ENCODE peak calls at places on chromosomes 5 and 9, in six cellular contexts. C is endodermal cell; M is cardiac muscle cell; J is AG04449; T is CD8-positive, alpha-beta T cell; W is Calu3. P is an unnamed sample.

GRCh38 chr5:137822158-137822764 is 45.4 kb upstream of the MYOT start:
- DNase-seq in T (no peak), C (peak), W (peak), M (peak), J (no peak), P (peak)

GRCh38 chr9:13967011-13967410 is 346.9 kb downstream of the NFIB start:
- DNase-seq in M (no peak), W (no peak), T (no peak), J (no peak), C (no peak), P (no peak)

GRCh38 chr9:80382523-80382922 is 810.8 kb downstream of the TLE4 start:
- DNase-seq in J (no peak), M (no peak), T (no peak), C (no peak), W (no peak), P (no peak)

GRCh38 chr5:107633171-107633901 is 37.4 kb downstream of the EFNA5 start:
- DNase-seq in W (no peak), C (no peak), T (no peak), M (no peak), J (no peak), P (no peak)

GRCh38 chr9:3887798-3888495 is 362.1 kb upstream of the RFX3 start:
- DNase-seq in W (no peak), M (no peak), C (no peak), T (no peak), J (no peak), P (no peak)

GRCh38 chr9:118366228-118366627 is 662.0 kb downstream of the TLR4 start:
- DNase-seq in C (no peak), T (no peak), W (no peak), J (no peak), M (no peak), P (no peak)

GRCh38 chr5:139148306-139148705 is 49.9 kb downstream of the SIL1 start:
- DNase-seq in J (no peak), M (no peak), C (no peak), T (no peak), W (no peak), P (no peak)

GRCh38 chr5:177598477-177598876 is 1.5 kb upstream of the B4GALT7 start:
- DNase-seq in T (no peak), J (no peak), W (no peak), C (no peak), M (no peak), P (no peak)

GRCh38 chr5:147629196-147629595 is 119.3 kb upstream of the DPYSL3 start:
- DNase-seq in M (no peak), C (no peak), W (no peak), T (no peak), J (no peak), P (no peak)

GRCh38 chr9:108816037-108816436 is 39.7 kb downstream of the ACTL7B start:
- DNase-seq in W (no peak), M (no peak), C (no peak), T (no peak), J (no peak), P (no peak)

GRCh38 chr5:30539004-30539634 is 654.4 kb upstream of the CDH6 start:
- DNase-seq in J (no peak), M (no peak), T (no peak), C (peak), W (peak), P (peak)

GRCh38 chr5:9339206-9339818 is 206.6 kb downstream of the SEMA5A start:
- DNase-seq in M (no peak), W (no peak), T (no peak), C (peak), J (no peak), P (peak)

GRCh38 chr9:13484186-13484585 is 204.7 kb upstream of the MPDZ start:
- DNase-seq in M (no peak), T (no peak), J (no peak), C (no peak), W (no peak), P (no peak)

GRCh38 chr9:9299134-9299533 is 1313.7 kb downstream of the PTPRD start:
- DNase-seq in T (no peak), W (no peak), J (no peak), M (no peak), C (no peak), P (no peak)

GRCh38 chr5:1254196-1254595 is 29.0 kb downstream of the SLC6A18 start:
- DNase-seq in T (no peak), C (no peak), W (no peak), J (no peak), M (no peak), P (no peak)

GRCh38 chr5:1255081-1255561 is 29.9 kb downstream of the SLC6A18 start:
- DNase-seq in M (no peak), W (no peak), T (no peak), J (no peak), C (no peak), P (no peak)

GRCh38 chr5:1251678-1252580 is 26.7 kb downstream of the SLC6A18 start:
- DNase-seq in M (no peak), J (no peak), C (no peak), T (no peak), W (no peak), P (no peak)

GRCh38 chr5:1252681-1253080 is 27.5 kb downstream of the SLC6A18 start:
- DNase-seq in M (no peak), T (no peak), J (no peak), C (no peak), W (no peak), P (no peak)

DNA sequence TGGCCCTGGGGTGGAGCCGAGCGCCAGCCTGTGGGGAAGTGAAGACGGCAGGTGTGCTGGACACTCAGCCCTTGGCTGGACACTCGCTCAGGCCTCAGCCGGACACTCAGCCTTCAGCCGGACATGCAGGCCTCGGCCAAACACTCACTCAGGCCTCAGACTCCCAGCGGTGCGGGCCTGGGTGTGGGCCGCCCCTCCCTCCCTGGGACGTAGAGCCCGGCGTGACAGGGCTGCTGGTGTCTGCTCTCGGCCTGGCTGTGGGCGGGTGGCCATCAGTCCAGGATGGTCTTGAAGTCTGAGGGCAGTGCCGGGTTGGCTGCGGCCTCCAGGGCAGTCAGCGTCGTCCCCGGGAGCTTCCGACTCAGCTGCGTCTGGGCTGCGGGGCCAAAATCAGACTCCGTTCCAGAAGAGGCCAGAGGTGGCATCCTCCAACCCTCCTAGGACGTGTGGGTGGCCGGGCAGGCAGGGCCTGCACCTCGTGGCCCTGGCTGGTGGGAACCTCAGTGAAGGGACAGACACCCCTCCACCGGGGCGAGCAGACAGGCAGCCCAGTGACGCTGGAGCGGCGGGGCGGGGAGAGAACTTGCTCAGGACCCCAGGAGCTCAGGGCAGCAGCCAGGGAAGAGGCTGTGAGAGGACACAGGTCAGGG is 28.4 kb downstream of the SLC6A18 start:
- DNase-seq in C (no peak), W (no peak), M (no peak), J (no peak), T (no peak), P (no peak)
- TF ChIP-seq CTCF in C (no peak), W (no peak), M (no peak), J (no peak), T (no peak), P (no peak)

GRCh38 chr9:127990539-127990938 is 9.8 kb upstream of the EEIG1 start:
- DNase-seq in J (no peak), M (no peak), C (no peak), W (no peak), T (no peak), P (no peak)

GRCh38 chr9:127989094-127989493 is 8.3 kb upstream of the EEIG1 start:
- DNase-seq in M (no peak), C (no peak), W (no peak), J (no peak), T (no peak), P (no peak)

GRCh38 chr9:127991757-127992274 is 11.0 kb upstream of the EEIG1 start:
- DNase-seq in J (no peak), C (no peak), T (no peak), W (no peak), M (no peak), P (no peak)

GRCh38 chr9:127993721-127994120 is 12.9 kb upstream of the EEIG1 start:
- DNase-seq in W (no peak), J (no peak), C (no peak), M (no peak), T (no peak), P (no peak)

DNA sequence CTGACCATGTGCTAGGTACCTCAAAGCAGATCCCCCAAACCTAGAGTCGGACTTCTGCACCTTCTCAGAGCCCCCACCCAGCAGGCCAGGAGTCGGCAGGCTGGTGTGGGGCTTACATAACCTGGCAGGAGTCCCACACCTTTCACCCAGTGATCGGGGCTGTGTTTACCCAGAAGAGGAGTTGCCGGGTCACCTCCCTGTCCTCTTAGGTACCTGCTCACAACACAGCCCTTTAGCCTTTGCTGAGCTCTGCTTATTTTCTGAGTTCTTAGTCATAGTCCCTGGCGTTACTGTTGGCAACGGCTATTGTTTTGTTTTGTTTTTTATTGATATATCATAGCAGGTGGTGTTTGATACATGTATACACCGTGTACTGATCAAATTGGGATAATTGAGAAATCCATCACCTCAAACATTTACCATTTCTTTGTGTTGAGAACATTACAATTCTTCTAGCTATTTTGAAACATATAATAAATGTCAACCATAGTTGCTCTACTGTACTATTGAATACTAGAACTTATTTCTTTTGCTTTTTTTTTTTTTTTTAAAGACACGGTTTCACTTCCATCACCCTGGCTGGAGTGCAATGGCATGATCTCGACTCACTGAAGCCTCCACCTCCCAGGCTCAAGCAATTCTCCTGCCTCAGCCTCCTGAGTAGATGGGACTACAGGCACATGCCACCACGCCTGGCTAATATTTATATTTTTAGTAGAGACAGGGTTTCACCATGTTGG is 10.4 kb upstream of the EEIG1 start:
- DNase-seq in T (no peak), M (no peak), J (no peak), C (peak), W (peak), P (no peak)
- TF ChIP-seq CTCF in T (no peak), M (no peak), J (no peak), C (no peak), W (no peak), P (no peak)

DNA sequence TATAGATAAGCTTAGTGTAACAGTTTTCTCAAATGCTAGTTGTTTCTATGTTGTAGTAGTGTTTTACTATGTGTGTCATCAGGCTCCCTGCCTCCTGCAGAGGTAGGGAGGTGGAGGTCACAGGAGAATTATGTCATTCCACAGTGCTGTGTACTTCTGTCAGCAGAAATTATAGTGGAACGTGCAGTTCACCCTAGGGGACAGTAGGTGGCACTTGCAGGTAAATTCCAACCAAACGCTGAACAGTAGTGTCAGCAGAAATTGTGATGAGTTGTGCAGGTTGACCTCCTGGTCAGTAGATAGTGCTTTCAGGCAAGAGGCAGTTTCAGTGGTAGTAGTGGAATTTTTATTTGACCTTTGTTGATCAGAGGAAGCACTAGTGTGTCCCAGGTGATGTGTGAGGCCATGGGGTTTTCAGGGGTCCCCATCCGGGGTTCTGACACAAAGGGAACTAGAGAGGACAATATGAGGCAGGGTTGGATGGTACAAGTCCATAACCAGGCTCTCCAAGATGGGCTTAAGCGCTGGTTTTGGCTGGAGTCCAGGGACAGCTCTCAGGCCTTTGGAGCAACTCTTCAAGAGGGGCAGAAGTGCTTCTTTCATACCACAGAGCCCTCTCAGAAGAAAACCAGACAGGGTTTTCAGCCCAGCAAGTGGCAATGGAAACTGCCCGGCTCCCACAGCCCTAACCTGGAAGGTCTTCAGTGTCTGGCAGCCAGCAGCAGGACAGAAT is 402.9 kb downstream of the CYLC2 start:
- DNase-seq in J (no peak), C (peak), T (no peak), M (peak), W (peak), P (peak)
- TF ChIP-seq CTCF in J (no peak), C (peak), T (peak), M (peak), W (peak), P (peak)

GRCh38 chr9:88387035-88387732 is 1.1 kb upstream of the SPIN1 start:
- DNase-seq in C (no peak), W (peak), T (no peak), M (peak), J (no peak), P (peak)

GRCh38 chr9:88390371-88390990 is 2.2 kb downstream of the SPIN1 start:
- DNase-seq in W (no peak), C (no peak), T (no peak), M (no peak), J (no peak), P (no peak)

GRCh38 chr9:88388886-88389617 is 808 bp downstream of the SPIN1 start:
- DNase-seq in T (peak), C (peak), W (peak), J (no peak), M (peak), P (peak)

GRCh38 chr9:88388203-88388885 is at the start of gene SPIN1:
- DNase-seq in W (peak), J (no peak), C (peak), M (peak), T (peak), P (peak)

GRCh38 chr9:88387733-88388202 is 476 bp upstream of the SPIN1 start:
- DNase-seq in M (peak), J (no peak), C (no peak), T (no peak), W (no peak), P (no peak)
- TF ChIP-seq CTCF in M (no peak), J (no peak), C (no peak), T (no peak), W (no peak), P (no peak)

DNA sequence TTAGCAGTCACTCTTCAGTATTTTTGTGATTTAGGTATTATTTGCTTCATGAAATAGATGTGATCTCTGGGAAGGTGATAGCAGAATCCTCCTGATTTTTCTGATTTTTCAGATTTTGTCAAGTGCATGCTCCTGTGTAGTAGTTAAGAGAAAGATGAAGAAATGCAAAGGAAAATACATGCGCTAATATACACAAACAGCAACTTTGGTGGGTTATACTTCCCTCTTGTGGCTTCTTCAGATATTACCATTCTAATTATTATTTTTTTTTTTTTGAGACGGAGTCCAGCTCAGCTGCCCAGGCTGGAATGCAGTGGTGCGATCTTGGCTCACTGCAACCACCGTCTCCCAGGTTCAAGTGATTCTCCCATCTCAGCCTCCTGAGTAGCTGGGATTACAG is 31.7 kb downstream of the LMNB1 start:
- DNase-seq in W (no peak), C (no peak), J (no peak), T (no peak), M (peak), P (no peak)
- TF ChIP-seq CTCF in W (peak), C (peak), J (peak), T (peak), M (peak), P (peak)